ENCODE peak calls at places on chromosome 21, in four cellular contexts. Q, I, T and N are unnamed samples.
A peak's percentile ranks its signal among the peaks of the same experiment; 100 is the strongest.

GRCh38 chr21:16037386-16037785 is 307.6 kb downstream of the USP25 start:
- DNase-seq in Q (peak; percentile 7), I (no peak), T (no peak), N (no peak)

GRCh38 chr21:15514073-15514946 is 215.5 kb upstream of the USP25 start:
- DNase-seq in Q (no peak), I (no peak), T (peak; percentile 40), N (no peak)

GRCh38 chr21:16644690-16645089 is 868.2 kb upstream of the CXADR start:
- DNase-seq in Q (no peak), I (peak; percentile 57), T (no peak), N (no peak)

GRCh38 chr21:43597052-43597451 is 62.2 kb downstream of the HSF2BP start:
- DNase-seq in Q (peak; percentile 81), I (peak; percentile 43), T (peak; percentile 71), N (no peak)

GRCh38 chr21:34844924-34845238 is 176.1 kb downstream of the CLIC6 start:
- DNase-seq in Q (no peak), I (no peak), T (no peak), N (no peak)

GRCh38 chr21:34280389-34280795 is 83.4 kb upstream of the KCNE2 start:
- DNase-seq in Q (no peak), I (peak; percentile 35), T (peak; percentile 43), N (no peak)

GRCh38 chr21:29403291-29403690 is 104.6 kb downstream of the BACH1 start:
- DNase-seq in Q (no peak), I (peak; percentile 84), T (no peak), N (peak; percentile 56)

GRCh38 chr21:28884481-28884880 is 108.2 kb downstream of the LTN1 start:
- DNase-seq in Q (peak; percentile 23), I (peak; percentile 43), T (no peak), N (peak; percentile 53)

GRCh38 chr21:34227386-34227852 is 136.4 kb upstream of the KCNE2 start:
- DNase-seq in Q (peak; percentile 12), I (peak; percentile 77), T (peak; percentile 15), N (peak; percentile 84)

GRCh38 chr21:16773206-16773605 is 739.6 kb upstream of the CXADR start:
- DNase-seq in Q (no peak), I (peak; percentile 39), T (no peak), N (peak; percentile 27)

GRCh38 chr21:44002511-44002910 is 9.6 kb upstream of the TRAPPC10 start:
- DNase-seq in Q (no peak), I (no peak), T (no peak), N (peak; percentile 35)

GRCh38 chr21:15051652-15052554 is 12.9 kb downstream of the NRIP1 start:
- DNase-seq in Q (peak; percentile 61), I (no peak), T (peak; percentile 26), N (no peak)

GRCh38 chr21:25997788-25998611 is 172.6 kb downstream of the APP start:
- DNase-seq in Q (peak; percentile 68), I (no peak), T (peak; percentile 22), N (no peak)

GRCh38 chr21:18760247-18760646 is 356.7 kb upstream of the TMPRSS15 start:
- DNase-seq in Q (peak; percentile 65), I (no peak), T (no peak), N (no peak)

GRCh38 chr21:42563261-42564045 is 49.8 kb downstream of the SLC37A1 start:
- DNase-seq in Q (no peak), I (no peak), T (no peak), N (no peak)

GRCh38 chr21:42564561-42564971 is 50.9 kb downstream of the SLC37A1 start:
- DNase-seq in Q (no peak), I (no peak), T (no peak), N (no peak)

GRCh38 chr21:42566524-42567180 is 53.0 kb downstream of the SLC37A1 start:
- DNase-seq in Q (no peak), I (no peak), T (no peak), N (peak; percentile 35)

GRCh38 chr21:42565886-42566523 is 52.4 kb downstream of the SLC37A1 start:
- DNase-seq in Q (no peak), I (no peak), T (no peak), N (peak; percentile 65)

DNA sequence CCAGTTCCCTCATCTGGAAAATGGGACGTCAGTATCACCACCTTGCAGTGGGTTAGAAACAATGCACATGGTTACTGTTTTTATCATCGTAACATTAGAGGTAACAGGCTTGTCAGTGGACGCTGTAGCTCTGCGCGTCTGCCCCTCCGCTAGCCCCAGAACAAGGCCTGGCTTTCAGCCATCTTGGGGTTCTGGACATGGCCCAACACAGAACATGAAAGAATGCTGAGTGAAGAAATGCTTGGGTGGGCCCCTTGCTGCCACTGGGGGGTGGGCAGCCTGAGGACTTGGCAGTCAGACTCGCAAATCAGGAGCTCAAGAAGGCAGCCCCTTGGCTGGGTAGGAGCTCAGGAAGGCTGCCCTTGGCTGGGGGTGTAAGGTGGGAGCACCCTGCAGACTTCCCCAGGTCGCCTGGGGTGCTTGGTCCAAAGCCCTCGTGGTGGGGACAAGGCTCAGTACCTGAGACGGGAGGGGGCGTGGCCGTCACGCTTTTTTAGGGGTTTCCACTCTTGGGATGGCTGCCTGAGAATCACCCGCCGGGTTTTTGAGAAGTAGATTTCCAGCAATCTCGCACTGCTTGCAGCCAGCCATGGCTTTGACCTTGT is 51.7 kb downstream of the SLC37A1 start:
- DNase-seq in Q (no peak), I (no peak), T (no peak), N (peak; percentile 73)
- H3K27me3 ChIP-seq in Q (no peaks in the 10 kb centered on the region), I (no peaks in the 10 kb centered on the region), T (no peaks in the 10 kb centered on the region), N (no peaks in the 10 kb centered on the region)

GRCh38 chr21:45016491-45017375 is 57.6 kb upstream of the ADARB1 start:
- DNase-seq in Q (no peak), I (no peak), T (no peak), N (peak; percentile 85)

GRCh38 chr21:45019887-45020537 is 54.4 kb upstream of the ADARB1 start:
- DNase-seq in Q (no peak), I (no peak), T (no peak), N (peak; percentile 87)

GRCh38 chr21:45017376-45017960 is 56.9 kb upstream of the ADARB1 start:
- DNase-seq in Q (no peak), I (no peak), T (no peak), N (peak; percentile 77)

GRCh38 chr21:45019076-45019886 is 55.1 kb upstream of the ADARB1 start:
- DNase-seq in Q (no peak), I (no peak), T (no peak), N (peak; percentile 97)

DNA sequence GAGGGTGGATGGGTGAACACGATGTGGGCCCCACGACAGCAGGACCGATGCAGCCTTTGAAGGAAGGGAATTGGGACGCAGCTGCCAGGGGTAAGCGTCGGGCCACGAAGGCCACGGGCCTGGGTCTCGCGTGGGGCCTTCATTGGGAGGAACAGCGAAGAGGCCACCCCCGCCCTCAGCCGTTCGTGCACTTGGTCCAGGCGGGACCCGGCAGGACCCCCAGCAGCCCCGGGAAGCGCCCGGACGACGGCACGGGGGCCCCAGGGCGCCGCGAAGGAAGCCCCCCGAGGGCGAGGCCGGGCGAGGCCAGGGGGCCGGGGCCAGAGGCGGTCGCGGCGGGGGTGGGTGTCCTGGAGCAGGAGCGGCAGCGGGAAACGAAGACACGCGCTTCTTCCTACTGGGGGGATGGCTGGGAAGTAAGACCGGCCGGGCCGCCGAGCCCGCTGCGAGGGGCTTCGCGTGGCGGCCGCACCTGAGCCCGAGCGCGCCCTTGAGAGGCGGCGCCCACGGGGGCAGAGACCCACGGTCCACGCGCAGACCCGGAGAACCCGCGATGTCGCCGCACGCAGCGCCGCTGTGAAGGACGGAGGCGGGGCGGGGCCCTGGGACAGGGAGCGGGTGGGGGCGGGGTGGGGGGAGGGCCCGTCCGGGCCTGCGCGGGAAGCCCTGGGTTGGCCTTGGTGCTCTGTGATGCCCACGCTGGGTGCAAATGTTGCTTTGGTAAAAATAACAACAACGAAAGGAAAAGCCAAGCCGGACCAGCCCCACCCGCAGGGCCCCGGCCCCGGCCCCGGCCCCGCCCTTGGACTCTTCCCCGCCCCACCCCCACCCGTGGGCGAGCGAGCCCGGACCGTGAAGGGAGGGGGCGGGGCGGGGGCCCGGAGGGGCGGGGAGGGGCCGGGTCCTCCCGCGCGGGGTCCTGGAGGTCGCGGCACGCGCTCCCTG is 56.0 kb upstream of the ADARB1 start:
- DNase-seq in Q (no peak), I (no peak), T (peak; percentile 56), N (peak; percentile 95)
- H3K4me2 ChIP-seq in Q (peak overlapping the region; percentile 75), I (no peak overlapping the region), T (peak overlapping the region; percentile 93), N (peak overlapping the region; percentile 58)

DNA sequence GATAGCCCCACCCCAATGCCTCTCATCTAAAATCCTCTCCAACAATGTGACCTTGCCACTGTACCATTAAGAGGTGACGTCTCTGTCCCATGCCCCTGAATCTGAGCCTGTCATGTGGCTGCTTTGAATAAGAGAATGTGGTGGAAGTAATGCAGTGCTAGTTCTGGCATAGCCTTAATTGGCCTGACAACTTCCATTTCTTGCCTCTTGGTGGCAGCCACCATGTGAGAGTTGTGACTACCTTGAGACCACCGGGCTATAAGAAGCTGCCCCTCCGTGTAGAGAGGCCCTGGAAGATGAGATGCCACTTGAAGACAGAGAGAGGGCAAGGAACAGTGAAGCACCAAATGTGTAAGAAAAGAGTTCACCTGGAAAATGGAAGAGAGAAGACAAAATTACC is 95.4 kb downstream of the POFUT2 start:
- DNase-seq in Q (no peak), I (no peak), T (no peak), N (no peak)
- TF ChIP-seq CTCF in Q (peak; percentile 39), I (no peak), T (no peak), N (no peak)

GRCh38 chr21:33031562-33031961 is 5.8 kb downstream of the OLIG2 start:
- DNase-seq in Q (no peak), I (no peak), T (no peak), N (peak; percentile 69)

GRCh38 chr21:33035147-33035546 is 9.4 kb downstream of the OLIG2 start:
- DNase-seq in Q (no peak), I (no peak), T (no peak), N (no peak)

GRCh38 chr21:33033094-33033951 is 7.6 kb downstream of the OLIG2 start:
- DNase-seq in Q (no peak), I (no peak), T (no peak), N (peak; percentile 83)

GRCh38 chr21:33032434-33033047 is 6.8 kb downstream of the OLIG2 start:
- DNase-seq in Q (no peak), I (no peak), T (no peak), N (peak; percentile 78)

DNA sequence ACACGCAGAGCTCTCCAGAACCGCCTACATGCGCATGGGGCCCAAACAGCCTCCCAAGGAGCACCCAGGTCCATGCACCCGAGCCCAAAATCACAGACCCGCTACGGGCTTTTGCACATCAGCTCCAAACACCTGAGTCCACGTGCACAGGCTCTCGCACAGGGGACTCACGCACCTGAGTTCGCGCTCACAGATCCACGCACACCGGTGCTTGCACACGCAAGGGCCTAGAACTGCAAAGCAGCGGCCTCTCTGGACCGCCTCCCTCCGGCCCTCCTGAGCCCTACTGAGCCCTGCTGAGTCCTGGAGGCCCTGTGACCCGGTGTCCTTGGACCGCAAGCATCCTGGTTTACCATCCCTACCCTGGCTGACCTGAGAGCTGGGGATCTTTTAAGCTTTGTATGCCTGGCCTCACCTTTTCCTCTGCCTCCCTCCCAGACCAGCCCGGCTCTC is 8.3 kb downstream of the OLIG2 start:
- DNase-seq in Q (no peak), I (no peak), T (no peak), N (peak; percentile 76)
- H3K27me3 ChIP-seq in Q (peaks cover 35% of the 10 kb centered on the region), I (peaks cover 54% of the 10 kb centered on the region), T (peaks cover 87% of the 10 kb centered on the region), N (peaks cover 59% of the 10 kb centered on the region)

DNA sequence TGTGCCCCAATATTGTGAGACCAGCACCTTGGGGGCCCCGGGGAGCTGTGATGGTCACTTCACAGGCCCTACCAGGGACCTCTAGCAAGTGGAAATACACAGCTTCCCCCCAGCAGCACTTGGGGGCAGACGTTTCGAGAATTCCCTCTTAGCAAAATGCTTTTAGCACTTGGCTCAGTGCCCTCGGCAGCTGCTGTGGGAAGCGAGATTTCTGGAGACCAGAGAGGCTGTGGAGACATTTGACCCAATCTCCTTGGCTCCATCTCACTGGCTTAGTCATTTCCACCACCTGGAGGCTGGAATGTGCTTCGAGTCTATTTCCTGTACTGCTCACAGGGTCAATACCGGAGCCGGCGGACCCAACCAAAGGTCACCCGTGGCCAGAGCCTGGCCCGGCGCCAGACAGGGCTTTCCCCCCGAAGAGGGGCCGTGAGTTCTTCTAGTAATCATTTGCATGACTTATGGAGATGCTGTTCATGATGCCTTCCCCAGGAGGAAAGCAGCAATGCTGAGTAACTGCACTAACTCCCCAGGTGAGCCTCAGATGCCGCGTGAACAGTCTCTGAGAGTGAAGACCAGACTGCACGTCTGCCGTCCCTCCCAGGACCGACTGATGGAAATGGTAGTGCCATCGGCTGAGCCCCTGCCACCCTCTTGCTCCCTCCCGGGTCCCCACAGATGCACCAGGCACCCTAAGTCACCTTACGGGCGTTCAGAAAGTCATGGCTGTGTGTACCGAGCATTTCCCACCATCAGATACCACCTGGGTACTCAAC is 4.4 kb upstream of the C2CD2 start:
- DNase-seq in Q (peak; percentile 99), I (peak; percentile 93), T (peak; percentile 63), N (peak; percentile 96)
- H3K4me2 ChIP-seq in Q (peak overlapping the region; percentile 69), I (peak overlapping the region; percentile 4), T (no peak overlapping the region), N (peak overlapping the region; percentile 46)